ENCODE peak calls at places on chromosome 20, in five cellular contexts. Y, K, G, C and V are unnamed samples.
A peak's percentile ranks its signal among the peaks of the same experiment; 100 is the strongest.

GRCh38 chr20:6122873-6123649 is at the start of gene FERMT1:
- DNase-seq in K (peak; percentile 69), C (peak; percentile 87), Y (peak; percentile 33), G (peak; percentile 56), V (peak; percentile 63)

GRCh38 chr20:4920131-4920530 is 81.2 kb downstream of the SLC23A2 start:
- DNase-seq in C (no peak), K (peak; percentile 50), Y (no peak), G (no peak), V (no peak)

GRCh38 chr20:62637110-62637509 is 5.2 kb upstream of the SLCO4A1 start:
- DNase-seq in G (no peak), Y (no peak), C (no peak), K (no peak), V (peak; percentile 0)

GRCh38 chr20:1376007-1376406 is 16.8 kb downstream of the FKBP1A start:
- DNase-seq in C (no peak), G (no peak), K (no peak), Y (no peak), V (no peak)

GRCh38 chr20:19886666-19887288 is 128.7 kb downstream of the RIN2 start:
- DNase-seq in C (no peak), Y (no peak), G (no peak), K (peak; percentile 18), V (no peak)

GRCh38 chr20:9110365-9110764 is 41.5 kb downstream of the PLCB4 start:
- DNase-seq in K (peak; percentile 43), G (no peak), Y (no peak), C (no peak), V (no peak)

GRCh38 chr20:51734876-51735499 is 33.2 kb downstream of the ATP9A start:
- DNase-seq in G (no peak), C (no peak), K (no peak), Y (no peak), V (no peak)

GRCh38 chr20:38674178-38675133 is 49.8 kb upstream of the SLC32A1 start:
- DNase-seq in Y (peak; percentile 83), K (peak; percentile 53), C (no peak), G (no peak), V (peak; percentile 34)